ENCODE peak calls at places on chromosomes 12 and 14, in six cellular contexts. K is HCT116, I is GM12878, S is sigmoid colon, V is stomach, N is breast epithelium. Y is an unnamed sample.

GRCh38 chr14:104263671-104264358 is 125.4 kb downstream of the KIF26A start:
- DNase-seq in S (no peak), N (no peak), I (no peak), K (no peak), V (peak; percentile 20), Y (peak; percentile 46)

GRCh38 chr12:27193106-27193505 is 51.0 kb upstream of the STK38L start:
- DNase-seq in S (no peak), N (no peak), K (no peak), I (no peak), V (no peak), Y (no peak)

GRCh38 chr12:75954076-75954475 is 77.5 kb downstream of the PHLDA1 start:
- DNase-seq in K (peak; percentile 87), V (no peak), N (no peak), I (no peak), S (no peak), Y (no peak)

GRCh38 chr12:98345308-98345876 is 170.0 kb upstream of the TMPO start:
- DNase-seq in I (no peak), V (no peak), N (no peak), K (no peak), S (no peak), Y (no peak)

GRCh38 chr12:127145929-127146789 is 1120.8 kb upstream of the TMEM132C start:
- DNase-seq in I (no peak), S (peak; percentile 83), V (peak; percentile 69), N (no peak), K (peak; percentile 28), Y (peak; percentile 89)

GRCh38 chr14:95741051-95741490 is 27.1 kb upstream of the TCL1A start:
- DNase-seq in S (no peak), K (peak; percentile 7), V (no peak), I (no peak), N (peak; percentile 34), Y (no peak)

GRCh38 chr12:65171073-65171472 is 1.7 kb downstream of the LEMD3 start:
- DNase-seq in I (no peak), S (no peak), K (no peak), V (no peak), N (no peak), Y (no peak)

GRCh38 chr14:50521912-50522341 is 10.4 kb downstream of the MAP4K5 start:
- DNase-seq in V (no peak), S (no peak), N (no peak), I (no peak), K (no peak), Y (no peak)

GRCh38 chr14:28280530-28280929 is 486.1 kb upstream of the FOXG1 start:
- DNase-seq in V (no peak), N (no peak), K (no peak), S (no peak), I (no peak), Y (no peak)

GRCh38 chr12:106760184-106760531 is 14.3 kb upstream of the RIC8B start:
- DNase-seq in S (no peak), V (no peak), N (no peak), K (no peak), I (peak; percentile 65), Y (no peak)

GRCh38 chr14:22471545-22472121 is 117.4 kb downstream of the DAD1 start:
- DNase-seq in S (no peak), V (peak; percentile 69), K (peak; percentile 19), I (no peak), N (no peak), Y (peak; percentile 57)

GRCh38 chr14:49089078-49089477 is 497.1 kb downstream of the RPS29 start:
- DNase-seq in N (no peak), S (no peak), K (no peak), I (no peak), V (no peak), Y (no peak)

GRCh38 chr14:54893151-54893760 is 9.4 kb downstream of the GCH1 start:
- DNase-seq in V (no peak), I (no peak), S (no peak), N (no peak), K (peak; percentile 39), Y (no peak)

GRCh38 chr12:98453070-98453469 is 62.3 kb upstream of the TMPO start:
- DNase-seq in I (no peak), N (no peak), K (no peak), V (no peak), S (no peak), Y (no peak)

GRCh38 chr12:121797937-121798801 is 4.7 kb upstream of the RHOF start:
- DNase-seq in S (peak; percentile 89), K (no peak), N (no peak), I (no peak), V (peak; percentile 76), Y (peak; percentile 81)

GRCh38 chr12:122306407-122306806 is 40.1 kb upstream of the VPS33A start:
- DNase-seq in I (no peak), K (no peak), S (no peak), V (no peak), N (no peak), Y (no peak)

GRCh38 chr12:47307680-47308399 is 228.1 kb upstream of the AMIGO2 start:
- DNase-seq in K (peak; percentile 49), I (peak; percentile 31), V (peak; percentile 41), N (peak; percentile 28), S (no peak), Y (no peak)

GRCh38 chr12:77996670-77997069 is 166.0 kb downstream of the NAV3 start:
- DNase-seq in I (no peak), V (no peak), N (no peak), S (no peak), K (no peak), Y (no peak)

GRCh38 chr14:36245223-36245622 is 68.7 kb upstream of the PTCSC3 start:
- DNase-seq in N (no peak), I (no peak), S (no peak), K (no peak), V (no peak), Y (no peak)

GRCh38 chr12:104736307-104736706 is 221.8 kb downstream of the SLC41A2 start:
- DNase-seq in K (no peak), V (no peak), I (no peak), S (no peak), N (no peak), Y (no peak)

GRCh38 chr14:95146079-95146771 is 11.1 kb downstream of the DICER1 start:
- DNase-seq in I (no peak), N (peak; percentile 66), K (no peak), S (no peak), V (no peak), Y (no peak)

GRCh38 chr14:54651649-54652048 is 84.7 kb downstream of the SAMD4A start:
- DNase-seq in V (no peak), K (no peak), I (no peak), N (no peak), S (no peak), Y (no peak)

GRCh38 chr14:79641371-79641770 is 569.9 kb downstream of the DIO2 start:
- DNase-seq in I (no peak), N (no peak), K (no peak), S (no peak), V (no peak), Y (no peak)

GRCh38 chr14:56803816-56804535 is 6.3 kb downstream of the OTX2 start:
- DNase-seq in I (no peak), N (no peak), S (no peak), K (no peak), V (no peak), Y (no peak)

GRCh38 chr14:56805992-56806737 is 4.1 kb downstream of the OTX2 start:
- DNase-seq in I (no peak), S (no peak), V (no peak), K (no peak), N (no peak), Y (no peak)

GRCh38 chr14:56807586-56808168 is 2.6 kb downstream of the OTX2 start:
- DNase-seq in V (no peak), S (no peak), N (no peak), K (no peak), I (no peak), Y (no peak)

GRCh38 chr14:56808314-56809201 is 1.7 kb downstream of the OTX2 start:
- DNase-seq in V (no peak), K (no peak), S (no peak), I (no peak), N (no peak), Y (no peak)

DNA sequence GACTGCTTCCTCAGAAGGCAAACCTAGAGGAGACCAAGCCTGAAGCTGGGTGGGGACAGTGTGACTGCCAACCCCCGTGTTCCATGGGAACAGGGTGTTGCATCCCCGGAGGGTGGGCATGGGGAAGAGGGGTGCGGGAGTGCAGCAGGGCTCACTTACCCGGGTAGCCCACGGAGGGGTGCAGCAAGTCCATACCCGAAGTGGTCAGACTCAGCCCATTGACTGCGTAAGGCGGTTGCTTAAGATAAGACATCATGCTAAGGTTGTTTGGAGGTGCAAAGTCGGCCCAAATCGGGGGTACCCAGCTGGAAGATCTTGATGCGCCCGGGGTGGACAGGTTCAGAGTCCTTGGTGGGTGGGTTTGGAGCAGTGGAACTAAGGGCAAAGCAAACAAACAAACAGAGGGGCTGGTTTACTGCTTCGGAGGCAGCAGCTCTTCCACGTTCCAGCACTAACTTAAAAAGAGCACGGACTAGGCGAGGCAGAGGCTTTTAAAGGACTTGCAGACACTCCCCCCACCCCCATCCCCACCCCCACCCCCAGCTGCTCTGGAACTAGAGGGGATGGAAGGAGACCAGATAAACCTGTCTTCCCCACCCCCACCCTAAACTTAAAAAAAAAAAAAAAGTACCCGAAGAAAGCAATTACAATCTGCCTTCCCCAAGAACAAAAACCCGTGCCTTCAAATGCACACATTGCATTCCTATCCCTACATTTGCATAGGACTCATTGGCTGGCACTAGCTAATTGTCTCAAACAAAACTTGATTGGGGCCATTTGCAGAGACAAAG is 4.9 kb downstream of the OTX2 start:
- DNase-seq in V (no peak), S (no peak), I (no peak), K (no peak), N (no peak), Y (no peak)
- H3K27me3 ChIP-seq in V (peaks cover 48% of the 10 kb centered on the region), S (peaks cover 44% of the 10 kb centered on the region), I (peaks cover 13% of the 10 kb centered on the region), K (peaks cover 68% of the 10 kb centered on the region), N (peaks cover 6% of the 10 kb centered on the region), Y (peaks cover 97% of the 10 kb centered on the region)

DNA sequence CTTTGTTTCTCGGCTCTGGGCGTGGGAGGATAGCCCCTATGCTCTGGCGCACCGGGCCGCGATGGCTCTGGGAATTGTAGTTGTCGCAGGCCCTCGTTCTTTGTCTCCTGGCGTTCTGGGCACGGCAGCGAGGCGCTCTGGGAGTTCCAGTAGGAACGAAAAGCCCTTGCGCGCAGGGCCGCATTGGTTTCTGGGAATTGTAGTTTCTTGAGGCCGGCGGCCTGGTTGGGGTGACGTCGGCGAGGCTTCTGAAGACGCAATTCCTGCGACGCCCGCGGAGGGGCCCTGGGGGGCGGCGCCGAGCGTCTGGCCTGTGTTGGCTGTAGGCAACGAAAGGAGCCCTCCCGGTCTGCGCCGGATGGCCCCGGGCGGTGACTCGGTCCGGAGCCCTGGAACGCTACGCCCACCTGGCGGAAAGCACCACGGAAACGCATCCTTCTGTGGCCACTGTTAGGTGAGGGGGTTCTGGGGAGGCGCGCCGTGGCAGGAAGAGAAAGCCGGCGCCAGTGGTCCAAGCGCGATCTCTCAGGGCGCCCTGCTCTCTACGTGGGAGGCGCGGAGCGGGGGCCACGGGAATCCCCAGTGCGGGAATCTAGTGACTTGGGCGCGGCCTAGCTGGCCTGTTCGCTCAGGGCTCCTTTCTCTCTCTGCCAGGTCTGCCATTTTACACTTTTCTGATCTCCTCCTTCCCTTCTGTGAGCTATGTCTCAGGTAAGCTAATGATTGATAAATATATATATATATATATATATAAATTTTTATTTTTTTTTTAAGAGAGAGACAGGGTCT is at the start of gene ZNF140:
- DNase-seq in N (peak; percentile 94), K (no peak), V (peak; percentile 95), S (peak; percentile 98), I (peak; percentile 76), Y (peak; percentile 97)
- TF ChIP-seq POLR2A in N (peak; percentile 19), K (no peak), V (no peak), S (peak; percentile 56), I (peak; percentile 88), Y (no peak)

GRCh38 chr12:552466-552865 is 92.7 kb downstream of the B4GALNT3 start:
- DNase-seq in V (no peak), I (no peak), N (no peak), K (no peak), S (no peak), Y (peak; percentile 48)
- H3K27me3 ChIP-seq in V (no peaks in the 10 kb centered on the region), I (peaks cover 3% of the 10 kb centered on the region), N (no peaks in the 10 kb centered on the region), K (no peaks in the 10 kb centered on the region), S (no peaks in the 10 kb centered on the region), Y (no peaks in the 10 kb centered on the region)

GRCh38 chr12:55738113-55739024 is 4.6 kb upstream of the GDF11 start:
- DNase-seq in V (peak; percentile 68), K (peak; percentile 82), I (peak; percentile 77), N (peak; percentile 68), S (peak; percentile 91), Y (peak; percentile 88)
- TF ChIP-seq POLR2A in V (no peak), K (peak; percentile 37), I (no peak), N (no peak), S (no peak), Y (no peak)

Y was measured in heart left ventricle.